ENCODE peak calls at places on chromosomes 12 and 14, in seven cellular contexts. B is IMR-90, L is neuronal stem cell, Z is mesendoderm, Y is mesenchymal stem cell, X is H9, I is trophoblast cell. H is an unnamed sample.

GRCh38 chr12:69511870-69512269 is 41.7 kb downstream of the FRS2 start:
- DNase-seq in B (no peak), L (no peak), Z (no peak), Y (no peak), X (no peak), I (no peak), H (no peak)

GRCh38 chr14:71467419-71467818 is 464.8 kb upstream of the RGS6 start:
- DNase-seq in B (no peak), L (no peak), Z (no peak), Y (no peak), X (no peak), I (peak), H (no peak)

GRCh38 chr12:122471324-122472226 is 29.2 kb downstream of the ZCCHC8 start:
- DNase-seq in B (peak), L (peak), Z (peak), Y (peak), X (no peak), I (peak), H (no peak)

GRCh38 chr14:71994416-71994815 is 62.2 kb downstream of the RGS6 start:
- DNase-seq in B (no peak), L (no peak), Z (no peak), Y (no peak), X (no peak), I (no peak), H (no peak)

GRCh38 chr12:2876431-2877046 is 435 bp downstream of the FOXM1 start:
- DNase-seq in B (no peak), L (no peak), Z (peak), Y (peak), X (no peak), I (no peak), H (no peak)

GRCh38 chr14:70118064-70118463 is 70.7 kb downstream of the SLC8A3 start:
- DNase-seq in B (no peak), L (no peak), Z (no peak), Y (no peak), X (no peak), I (no peak), H (no peak)

GRCh38 chr14:71103662-71104484 is 196.6 kb downstream of the PCNX1 start:
- DNase-seq in B (peak), L (peak), Z (peak), Y (peak), X (no peak), I (peak), H (no peak)

GRCh38 chr12:27802936-27803335 is 22.9 kb upstream of the MANSC4 start:
- DNase-seq in B (no peak), L (no peak), Z (no peak), Y (no peak), X (no peak), I (no peak), H (no peak)

GRCh38 chr12:41661141-41661540 is 473.0 kb downstream of the PDZRN4 start:
- DNase-seq in B (no peak), L (no peak), Z (peak), Y (no peak), X (no peak), I (no peak), H (no peak)

GRCh38 chr14:50943943-50944646 is at the start of gene PYGL:
- DNase-seq in B (peak), L (peak), Z (peak), Y (peak), X (peak), I (peak), H (no peak)

GRCh38 chr12:84986586-84986985 is 49.5 kb downstream of the TSPAN19 start:
- DNase-seq in B (peak), L (no peak), Z (no peak), Y (peak), X (no peak), I (no peak), H (no peak)

GRCh38 chr12:10186299-10186698 is 7.5 kb downstream of the TMEM52B start:
- DNase-seq in B (no peak), L (no peak), Z (no peak), Y (no peak), X (no peak), I (no peak), H (no peak)

GRCh38 chr14:90871605-90872233 is 55.5 kb upstream of the TTC7B start:
- DNase-seq in B (peak), L (no peak), Z (no peak), Y (peak), X (no peak), I (no peak), H (no peak)

GRCh38 chr12:12976366-12976765 is 23.7 kb downstream of the HEBP1 start:
- DNase-seq in B (peak), L (no peak), Z (no peak), Y (peak), X (no peak), I (peak), H (no peak)

GRCh38 chr12:102326987-102327386 is 129.4 kb upstream of the PMCH start:
- DNase-seq in B (peak), L (no peak), Z (peak), Y (no peak), X (no peak), I (no peak), H (no peak)

GRCh38 chr12:17577405-17577804 is 512.6 kb downstream of the RERGL start:
- DNase-seq in B (no peak), L (no peak), Z (peak), Y (no peak), X (no peak), I (no peak), H (no peak)

GRCh38 chr12:124544311-124544970 is 23.0 kb downstream of the NCOR2 start:
- DNase-seq in B (no peak), L (no peak), Z (no peak), Y (peak), X (no peak), I (no peak), H (no peak)

GRCh38 chr12:113129664-113130456 is 5.7 kb downstream of the RASAL1 start:
- DNase-seq in B (no peak), L (no peak), Z (no peak), Y (no peak), X (no peak), I (no peak), H (no peak)

GRCh38 chr12:106903241-106903950 is 52.3 kb upstream of the TMEM263 start:
- DNase-seq in B (peak), L (peak), Z (peak), Y (peak), X (peak), I (peak), H (peak)

DNA sequence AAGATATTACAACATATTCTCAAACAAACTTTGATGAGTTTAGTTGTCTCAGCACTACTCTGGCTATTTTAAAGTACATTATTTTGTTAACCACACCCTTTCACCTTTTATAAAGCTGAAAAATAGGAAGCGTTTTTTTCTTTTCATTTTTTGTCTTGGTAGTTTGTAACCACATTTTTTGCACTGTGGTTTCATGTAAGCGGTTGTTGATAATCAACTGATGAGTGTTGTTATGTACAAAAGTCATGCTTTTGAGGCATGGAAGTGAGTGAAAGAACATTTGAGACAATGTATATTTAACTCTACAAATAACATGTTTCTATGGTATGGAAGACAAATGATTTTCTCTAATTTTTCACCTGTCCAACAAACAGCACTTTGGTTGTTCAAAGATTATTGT is 52.1 kb upstream of the ATP2B1 start:
- DNase-seq in B (no peak), L (no peak), Z (no peak), Y (no peak), X (no peak), I (no peak), H (no peak)
- H3K18ac ChIP-seq in B (no peak), L (no peak), Z (no peak), Y (no peak), X (no peak), I (no peak), H (no peak)

GRCh38 chr12:121017966-121018491 is 1.7 kb upstream of the C12orf43 start:
- DNase-seq in B (no peak), L (no peak), Z (no peak), Y (no peak), X (no peak), I (no peak), H (no peak)
- H3K18ac ChIP-seq in B (no peak), L (no peak), Z (no peak), Y (no peak), X (no peak), I (no peak), H (no peak)

GRCh38 chr12:30399859-30400258 is 295.8 kb downstream of the IPO8 start:
- DNase-seq in B (no peak), L (no peak), Z (no peak), Y (no peak), X (no peak), I (no peak), H (no peak)
- H3K18ac ChIP-seq in B (no peak), L (no peak), Z (no peak), Y (no peak), X (no peak), I (no peak), H (no peak)

GRCh38 chr14:24194186-24194872 is 912 bp downstream of the TM9SF1 start:
- DNase-seq in B (no peak), L (no peak), Z (no peak), Y (peak), X (no peak), I (no peak), H (no peak)
- H3K18ac ChIP-seq in B (no peak), L (no peak), Z (no peak), Y (no peak), X (no peak), I (peak), H (no peak)

DNA sequence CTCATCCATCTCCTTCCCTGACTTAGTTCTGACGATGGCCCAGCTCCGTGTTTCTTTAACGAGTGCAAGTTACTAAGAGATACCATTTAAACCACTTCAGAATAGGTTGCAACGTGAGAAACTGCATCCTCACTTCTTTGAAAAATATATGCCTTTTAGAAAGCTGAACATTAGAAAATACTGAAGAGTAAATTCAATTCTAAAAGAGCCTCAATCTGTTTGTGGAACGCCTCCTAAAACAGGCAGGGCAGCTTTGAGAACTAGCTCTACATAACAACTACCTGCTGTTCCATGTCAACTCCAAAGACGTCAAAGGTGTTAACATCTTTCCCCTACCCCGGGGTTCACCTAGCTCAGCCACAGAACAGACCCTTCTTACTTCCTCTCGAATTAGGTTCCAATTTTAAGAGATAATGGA is 3.5 kb downstream of the BHLHE41 start:
- DNase-seq in B (no peak), L (no peak), Z (no peak), Y (no peak), X (no peak), I (no peak), H (no peak)
- H3K18ac ChIP-seq in B (no peak), L (no peak), Z (no peak), Y (no peak), X (no peak), I (no peak), H (no peak)

DNA sequence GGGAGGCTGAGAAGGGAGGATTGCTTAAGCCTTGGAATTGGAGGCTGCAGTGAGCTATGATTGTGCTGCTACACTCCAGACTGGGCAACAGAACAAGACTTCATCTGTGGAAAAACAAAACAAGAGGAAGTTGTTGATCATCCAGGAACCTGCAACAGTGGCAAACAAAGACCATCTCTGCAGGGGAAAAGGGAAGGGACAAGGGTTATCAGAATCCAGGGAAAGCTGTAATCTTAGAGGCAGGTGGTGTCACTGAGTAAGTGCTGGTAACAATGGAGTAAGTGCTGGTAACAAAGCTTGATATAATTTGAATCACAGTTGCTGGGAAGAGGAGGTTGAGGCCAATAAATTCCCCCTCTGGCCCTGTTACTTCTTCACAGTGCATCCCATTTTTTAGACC is 27.5 kb upstream of the DCN start:
- DNase-seq in B (no peak), L (no peak), Z (peak), Y (no peak), X (no peak), I (no peak), H (no peak)
- H3K18ac ChIP-seq in B (peak), L (no peak), Z (no peak), Y (no peak), X (no peak), I (no peak), H (no peak)

GRCh38 chr14:64730061-64730440 is 25.8 kb downstream of the PLEKHG3 start:
- DNase-seq in B (no peak), L (no peak), Z (no peak), Y (no peak), X (no peak), I (no peak), H (no peak)
- H3K18ac ChIP-seq in B (no peak), L (no peak), Z (no peak), Y (no peak), X (no peak), I (peak), H (no peak)

GRCh38 chr14:62654641-62655040 is 390.6 kb downstream of the KCNH5 start:
- DNase-seq in B (peak), L (no peak), Z (no peak), Y (peak), X (no peak), I (no peak), H (no peak)
- H3K18ac ChIP-seq in B (peak), L (no peak), Z (peak), Y (no peak), X (no peak), I (no peak), H (no peak)

DNA sequence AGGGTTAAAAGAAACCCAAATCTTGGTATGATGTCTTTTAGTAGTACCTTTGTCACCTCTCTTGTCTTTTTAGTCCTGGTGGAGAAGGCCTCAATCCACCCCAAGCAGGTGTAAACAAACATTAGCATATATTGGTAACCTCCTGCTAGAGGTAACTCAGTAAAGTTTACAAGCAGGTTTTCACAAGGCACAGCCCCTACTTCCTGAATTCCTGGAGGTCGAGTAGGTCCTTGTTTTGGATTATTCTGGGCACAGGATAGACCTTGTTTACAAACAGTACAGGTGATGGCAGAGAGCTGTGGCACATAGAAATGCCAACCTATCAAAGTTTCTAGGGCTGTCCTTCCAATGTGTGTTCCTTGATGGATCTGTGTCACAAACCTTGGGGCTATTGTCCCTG is 99.1 kb downstream of the ALG10 start:
- DNase-seq in B (no peak), L (no peak), Z (no peak), Y (no peak), X (no peak), I (peak), H (no peak)
- H3K18ac ChIP-seq in B (no peak), L (no peak), Z (no peak), Y (no peak), X (no peak), I (no peak), H (no peak)

GRCh38 chr14:27256805-27257204 is 659.0 kb upstream of the NOVA1 start:
- DNase-seq in B (no peak), L (no peak), Z (no peak), Y (no peak), X (no peak), I (no peak), H (no peak)
- H3K18ac ChIP-seq in B (no peak), L (no peak), Z (no peak), Y (no peak), X (no peak), I (no peak), H (no peak)